ENCODE peak calls at places on chromosomes 13 and 19, in ten cellular contexts. T, O, K, S, M, Z, W, X, R and G are unnamed samples.

GRCh38 chr19:49400034-49400433 is 12.0 kb downstream of the KASH5 start:
- DNase-seq in R (no peak), S (peak; percentile 24), X (no peak), Z (no peak), O (no peak), T (no peak), M (no peak), W (peak; percentile 9), K (peak; percentile 29), G (no peak)

GRCh38 chr19:58317481-58318072 is 9.2 kb upstream of the ZSCAN22 start:
- DNase-seq in O (no peak), M (no peak), Z (no peak), S (peak; percentile 21), W (peak; percentile 66), R (no peak), T (no peak), X (no peak), K (peak; percentile 29), G (no peak)

GRCh38 chr13:77176350-77176749 is 149.4 kb upstream of the FBXL3 start:
- DNase-seq in W (peak; percentile 32), Z (no peak), X (no peak), S (peak; percentile 57), K (peak; percentile 13), M (no peak), R (peak; percentile 42), T (no peak), O (no peak), G (no peak)

GRCh38 chr19:46069841-46070341 is 29.1 kb upstream of the IGFL4 start:
- DNase-seq in W (peak; percentile 96), O (no peak), R (peak; percentile 74), S (peak; percentile 92), Z (no peak), X (no peak), T (no peak), M (no peak), K (peak; percentile 65), G (no peak)

GRCh38 chr13:32911506-32911905 is 104.7 kb upstream of the KL start:
- DNase-seq in O (peak; percentile 37), R (no peak), M (no peak), T (no peak), W (peak; percentile 47), X (no peak), Z (no peak), S (peak; percentile 56), K (peak; percentile 57), G (no peak)

GRCh38 chr13:113125506-113126264 is 3.1 kb downstream of the F10 start:
- DNase-seq in W (no peak), T (no peak), Z (no peak), K (no peak), M (no peak), O (no peak), X (no peak), S (no peak), R (no peak), G (peak; percentile 35)

GRCh38 chr13:45827318-45827717 is 24.2 kb downstream of the SIAH3 start:
- DNase-seq in O (no peak), T (no peak), K (no peak), W (no peak), M (no peak), Z (no peak), X (no peak), R (no peak), S (no peak), G (no peak)

GRCh38 chr13:33727356-33728083 is 90.4 kb upstream of the RFC3 start:
- DNase-seq in R (no peak), T (no peak), O (no peak), S (no peak), X (no peak), M (no peak), Z (no peak), K (no peak), W (no peak), G (no peak)

GRCh38 chr13:87669379-87669978 is 1.7 kb upstream of the SLITRK5 start:
- DNase-seq in Z (no peak), T (no peak), K (no peak), S (no peak), W (peak; percentile 76), X (no peak), O (peak; percentile 46), R (no peak), M (no peak), G (no peak)

GRCh38 chr19:7482584-7483439 is 6.0 kb downstream of the PEX11G start:
- DNase-seq in Z (no peak), M (no peak), X (no peak), R (no peak), T (no peak), K (no peak), S (no peak), W (peak; percentile 14), O (no peak), G (no peak)